ENCODE peak calls at places on chromosomes 4 and X, in eight cellular contexts. G, F, E, T, P, V, D and Y are unnamed samples.

GRCh38 chr4:147730333-147730732 is 1.6 kb upstream of the ARHGAP10 start:
- DNase-seq in P (no peak), G (no peak), D (no peak), T (no peak), F (no peak), V (no peak), E (no peak), Y (no peak)

GRCh38 chr4:19532120-19532848 is 719.4 kb upstream of the SLIT2 start:
- DNase-seq in G (no peak), P (no peak), E (no peak), D (no peak), V (no peak), F (no peak), T (no peak), Y (no peak)

GRCh38 chr4:82569076-82569475 is 7.3 kb upstream of the TMEM150C start:
- DNase-seq in P (no peak), G (no peak), F (no peak), T (no peak), V (no peak), D (no peak), E (no peak), Y (no peak)

GRCh38 chr4:64713256-64713840 is 304.1 kb upstream of the TECRL start:
- DNase-seq in F (peak; percentile 10), T (no peak), E (no peak), P (no peak), G (peak; percentile 28), D (no peak), V (no peak), Y (no peak)

GRCh38 chrX:149453911-149454820 is 50.9 kb downstream of the IDS start:
- DNase-seq in E (no peak), V (no peak), T (no peak), F (no peak), D (no peak), G (no peak), P (no peak), Y (no peak)

GRCh38 chr4:16508968-16509367 is 282.7 kb upstream of the TAPT1 start:
- DNase-seq in P (no peak), V (no peak), E (no peak), D (no peak), F (peak; percentile 33), G (peak; percentile 10), T (no peak), Y (no peak)

GRCh38 chr4:138835833-138836521 is 179.6 kb upstream of the NOCT start:
- DNase-seq in P (no peak), G (peak; percentile 3), V (no peak), E (no peak), D (peak; percentile 55), T (no peak), F (no peak), Y (peak; percentile 74)

GRCh38 chrX:118574666-118575065 is 79.1 kb downstream of the DOCK11 start:
- DNase-seq in V (no peak), T (no peak), E (no peak), F (no peak), P (no peak), G (no peak), D (no peak), Y (no peak)

GRCh38 chr4:113837397-113837796 is 75.9 kb upstream of the CAMK2D start:
- DNase-seq in F (no peak), T (no peak), V (no peak), P (no peak), E (no peak), D (no peak), G (peak; percentile 43), Y (no peak)

GRCh38 chr4:184850431-184851199 is 24.8 kb upstream of the ACSL1 start:
- DNase-seq in P (no peak), V (no peak), E (no peak), D (no peak), T (no peak), G (no peak), F (no peak), Y (no peak)

GRCh38 chr4:107578321-107578720 is 141.7 kb downstream of the PAPSS1 start:
- DNase-seq in G (no peak), P (no peak), E (no peak), T (no peak), V (no peak), F (no peak), D (no peak), Y (no peak)

GRCh38 chr4:124874172-124874450 is 161.6 kb upstream of the ANKRD50 start:
- DNase-seq in T (no peak), F (no peak), V (no peak), E (no peak), P (no peak), G (no peak), D (no peak), Y (no peak)

GRCh38 chrX:70042399-70043371 is 7.1 kb downstream of the AWAT2 start:
- DNase-seq in T (no peak), P (no peak), V (no peak), F (peak; percentile 29), G (peak; percentile 30), D (no peak), E (no peak), Y (no peak)

GRCh38 chrX:78708171-78708570 is 39.3 kb upstream of the LPAR4 start:
- DNase-seq in F (no peak), T (no peak), P (no peak), E (peak; percentile 5), D (no peak), G (peak; percentile 34), V (no peak), Y (peak; percentile 8)

GRCh38 chrX:98501441-98501840 is 1617.7 kb downstream of the RPA4 start:
- DNase-seq in G (no peak), T (no peak), D (no peak), E (no peak), F (no peak), V (no peak), P (no peak), Y (no peak)

GRCh38 chrX:71910526-71911022 is at the start of gene NHSL2:
- DNase-seq in G (peak; percentile 25), E (no peak), D (no peak), V (peak; percentile 72), T (no peak), F (no peak), P (no peak), Y (no peak)

GRCh38 chrX:71911023-71911730 is 532 bp downstream of the NHSL2 start:
- DNase-seq in T (no peak), D (no peak), P (no peak), G (peak; percentile 64), V (peak; percentile 67), F (no peak), E (no peak), Y (peak; percentile 9)

GRCh38 chrX:71911731-71912050 is 1.0 kb downstream of the NHSL2 start:
- DNase-seq in G (no peak), V (peak; percentile 69), E (no peak), D (no peak), F (no peak), T (no peak), P (no peak), Y (peak; percentile 8)

GRCh38 chrX:71908387-71908786 is 2.3 kb upstream of the NHSL2 start:
- DNase-seq in V (no peak), G (no peak), F (no peak), E (no peak), D (no peak), P (no peak), T (no peak), Y (no peak)

DNA sequence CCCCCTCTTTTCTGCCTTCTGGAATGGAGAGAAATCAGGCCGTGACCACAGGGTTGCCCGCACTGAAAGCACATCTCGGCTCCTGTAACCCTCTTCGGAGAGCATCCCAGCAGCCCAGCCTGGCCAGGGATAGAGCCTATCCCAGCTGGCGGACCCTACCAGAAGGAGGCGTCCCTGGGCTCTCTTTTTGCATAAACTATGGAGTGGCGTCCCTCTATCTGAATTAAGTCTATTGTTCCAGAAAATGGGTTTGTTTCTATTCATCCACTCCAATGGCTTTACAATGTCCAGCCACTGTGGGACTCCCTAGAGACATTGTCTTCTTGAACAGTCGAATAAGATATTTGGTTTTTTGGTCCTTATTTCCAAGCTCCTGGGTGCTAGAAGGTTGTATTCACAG is 689 bp upstream of the NHSL2 start:
- DNase-seq in F (no peak), D (no peak), V (peak; percentile 79), T (no peak), G (peak; percentile 31), P (peak; percentile 49), E (no peak), Y (no peak)
- TF ChIP-seq EP300 in F (no peak), D (no peak), V (no peak), T (no peak), G (no peak), P (no peak), E (no peak), Y (no peak)

GRCh38 chr4:151322565-151322964 is 2.8 kb downstream of the SH3D19 start:
- DNase-seq in E (no peak), F (no peak), P (no peak), T (no peak), D (peak; percentile 31), G (no peak), V (no peak), Y (no peak)
- H3K27ac ChIP-seq in E (no peak overlapping the region), F (no peak overlapping the region), P (peak overlapping the region; percentile 90), T (no peak overlapping the region), D (peak overlapping the region; percentile 95), G (no peak overlapping the region), V (peak overlapping the region; percentile 89), Y (peak overlapping the region; percentile 99)

DNA sequence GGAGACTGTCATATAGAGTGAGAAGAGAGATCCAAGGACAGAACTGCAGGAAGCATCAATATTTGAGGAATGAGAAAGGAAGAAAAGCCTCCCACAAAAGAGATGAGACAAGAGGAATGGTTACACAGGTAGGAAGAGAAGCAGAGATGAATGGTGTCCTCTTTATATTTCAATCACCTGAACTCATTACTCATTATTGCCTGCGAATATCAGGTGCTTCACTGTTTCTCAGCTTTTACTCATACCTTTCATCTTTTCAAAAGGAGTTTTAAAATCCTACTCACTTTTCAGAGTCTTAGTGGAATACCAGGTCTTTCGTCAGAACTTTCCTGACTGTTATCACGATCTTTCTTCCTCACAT is 14.9 kb upstream of the SEC24D start:
- DNase-seq in F (no peak), V (no peak), P (no peak), E (no peak), T (no peak), D (no peak), G (no peak), Y (no peak)
- TF ChIP-seq CTCF in F (no peak), V (no peak), P (no peak), E (no peak), T (no peak), D (no peak), G (no peak), Y (no peak)

DNA sequence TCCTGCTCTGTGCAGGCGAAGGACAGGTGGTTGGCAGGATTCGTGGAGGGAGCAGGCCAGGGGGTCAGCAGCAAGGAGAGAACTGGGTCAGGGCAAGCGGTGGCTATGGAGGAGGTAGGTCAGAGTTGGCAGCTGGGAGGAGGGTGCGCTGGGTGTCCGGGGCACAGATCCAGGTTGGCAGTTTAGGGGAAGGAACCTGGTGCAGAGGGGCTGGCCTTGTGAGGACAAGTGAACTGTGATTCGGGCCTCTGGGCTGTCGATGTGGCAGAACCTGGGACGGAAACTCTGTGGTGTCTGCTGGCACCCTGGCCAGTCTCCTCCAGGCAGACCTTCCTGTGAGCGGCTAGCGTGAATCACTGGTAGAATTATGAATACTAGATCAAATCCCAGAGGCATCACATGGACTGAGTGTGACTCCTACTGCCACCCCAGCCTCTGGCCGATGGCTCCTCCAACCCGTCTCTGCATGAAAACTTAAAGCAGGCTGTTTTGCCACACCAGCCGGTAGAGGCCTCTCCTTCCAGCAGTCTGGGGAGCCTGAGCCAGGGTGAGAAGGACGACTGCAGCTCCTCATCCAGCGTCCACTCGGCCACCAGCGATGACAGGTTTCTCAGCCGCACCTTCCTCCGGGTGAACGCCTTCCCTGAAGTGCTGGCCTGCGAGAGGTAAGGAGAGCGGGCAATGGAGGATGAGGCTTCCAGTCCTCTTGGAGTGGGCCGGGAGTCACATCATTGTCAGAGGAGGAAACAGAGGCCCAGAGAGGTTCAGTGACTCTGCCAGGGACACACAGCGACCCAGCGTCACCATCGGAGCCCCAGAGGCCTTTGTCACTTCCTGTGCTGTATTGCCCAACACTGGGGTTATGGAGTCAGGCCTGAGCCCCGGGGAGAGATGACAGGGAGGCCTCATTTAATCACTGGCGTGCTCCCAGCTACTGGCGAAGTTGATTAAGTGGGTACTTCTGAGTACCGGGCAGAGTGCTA is 20.3 kb downstream of the EVC start:
- DNase-seq in G (no peak), F (no peak), P (no peak), D (no peak), V (no peak), E (no peak), T (no peak), Y (no peak)
- TF ChIP-seq EP300 in G (no peak), F (no peak), P (no peak), D (no peak), V (no peak), E (no peak), T (no peak), Y (no peak)